ENCODE peak calls at places on chromosomes 7 and 10, in eight cellular contexts. E is A549, S is NB4, F is HCT116, H is HepG2, Y is GM12878, D is K562, O is H1. W is an unnamed sample.
A peak's percentile ranks its signal among the peaks of the same experiment; 100 is the strongest.

GRCh38 chr7:12713625-12714435 is 26.4 kb downstream of the ARL4A start:
- DNase-seq in E (no peak), S (no peak), F (no peak), H (no peak), Y (no peak), D (no peak), O (no peak), W (peak; percentile 84)

GRCh38 chr7:19404912-19405329 is 259.7 kb upstream of the FERD3L start:
- DNase-seq in E (peak; percentile 43), S (peak; percentile 15), F (peak; percentile 57), H (no peak), Y (no peak), D (no peak), O (no peak), W (peak; percentile 68)

GRCh38 chr7:46603780-46604725 is 683.0 kb upstream of the IGFBP3 start:
- DNase-seq in E (no peak), S (peak; percentile 42), F (no peak), H (no peak), Y (no peak), D (no peak), O (no peak), W (peak; percentile 89)

GRCh38 chr7:108863221-108863848 is 293.7 kb downstream of the DNAJB9 start:
- DNase-seq in E (no peak), S (no peak), F (no peak), H (no peak), Y (no peak), D (no peak), O (no peak), W (no peak)

GRCh38 chr10:17744395-17744841 is 7.6 kb upstream of the TMEM236 start:
- DNase-seq in E (no peak), S (no peak), F (no peak), H (no peak), Y (no peak), D (no peak), O (no peak), W (peak; percentile 57)

GRCh38 chr7:37943905-37944736 is 23.7 kb downstream of the EPDR1 start:
- DNase-seq in E (no peak), S (no peak), F (no peak), H (peak; percentile 92), Y (peak; percentile 54), D (no peak), O (no peak), W (no peak)

GRCh38 chr7:29078286-29078685 is 68.1 kb downstream of the CPVL start:
- DNase-seq in E (no peak), S (no peak), F (no peak), H (no peak), Y (no peak), D (no peak), O (no peak), W (no peak)

GRCh38 chr7:46630031-46630430 is 709.0 kb upstream of the IGFBP3 start:
- DNase-seq in E (no peak), S (no peak), F (no peak), H (no peak), Y (no peak), D (no peak), O (no peak), W (no peak)

GRCh38 chr10:78742730-78743615 is 325.8 kb upstream of the ZMIZ1 start:
- DNase-seq in E (no peak), S (peak; percentile 93), F (no peak), H (peak; percentile 72), Y (no peak), D (no peak), O (no peak), W (no peak)

GRCh38 chr10:121485443-121486139 is 112.7 kb downstream of the FGFR2 start:
- DNase-seq in E (no peak), S (no peak), F (no peak), H (no peak), Y (no peak), D (no peak), O (no peak), W (no peak)

GRCh38 chr10:29470843-29471482 is 163.8 kb downstream of the SVIL start:
- DNase-seq in E (no peak), S (no peak), F (no peak), H (no peak), Y (no peak), D (no peak), O (no peak), W (no peak)

GRCh38 chr7:7183061-7183832 is 903 bp downstream of the C1GALT1 start:
- DNase-seq in E (peak; percentile 34), S (no peak), F (no peak), H (no peak), Y (no peak), D (peak; percentile 45), O (no peak), W (peak; percentile 66)

GRCh38 chr10:76560338-76560737 is 1077.3 kb downstream of the KCNMA1 start:
- DNase-seq in E (no peak), S (no peak), F (no peak), H (peak; percentile 46), Y (no peak), D (no peak), O (no peak), W (no peak)

GRCh38 chr7:21352540-21353387 is 75.1 kb upstream of the SP4 start:
- DNase-seq in E (no peak), S (peak; percentile 87), F (no peak), H (no peak), Y (peak; percentile 93), D (no peak), O (no peak), W (no peak)

GRCh38 chr7:46660402-46660801 is 739.3 kb upstream of the IGFBP3 start:
- DNase-seq in E (no peak), S (no peak), F (no peak), H (no peak), Y (no peak), D (no peak), O (no peak), W (no peak)

DNA sequence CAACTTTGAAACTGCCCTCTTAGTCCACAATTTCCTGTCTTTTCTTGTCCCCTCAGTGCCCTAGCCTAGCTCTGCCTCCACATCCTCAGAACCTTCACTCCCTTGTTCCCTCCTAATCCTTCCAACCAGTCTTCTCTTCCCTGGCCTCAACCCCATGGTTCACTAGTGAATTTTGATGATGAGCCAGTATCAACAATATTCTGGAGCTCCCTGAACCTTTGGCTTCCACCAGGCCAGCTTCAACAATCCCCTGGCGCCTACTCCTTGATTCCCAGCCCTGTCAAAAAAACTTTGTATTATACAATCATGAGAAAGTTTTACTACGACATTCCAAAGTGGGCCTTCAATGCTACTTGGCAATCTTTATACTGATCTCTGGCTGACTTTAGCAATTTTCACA is 116.5 kb downstream of the LMBR1 start:
- DNase-seq in E (no peak), S (no peak), F (no peak), H (no peak), Y (no peak), D (no peak), O (no peak), W (no peak)
- TF ChIP-seq POLR2A in E (no peak), S (no peak), F (no peak), H (no peak), Y (no peak), D (no peak), O (no peak), W (no peak)

GRCh38 chr10:93180402-93181040 is 106.8 kb downstream of the CYP26A1 start:
- DNase-seq in E (no peak), S (no peak), F (no peak), H (no peak), Y (no peak), D (no peak), O (no peak), W (no peak)
- TF ChIP-seq MAX in E (no peak), S (no peak), F (no peak), H (no peak), Y (no peak), D (no peak), O (peak; percentile 41), W (no peak)

GRCh38 chr10:122876493-122876855 is 2.9 kb downstream of the FAM24B start:
- DNase-seq in E (no peak), S (no peak), F (no peak), H (no peak), Y (no peak), D (no peak), O (no peak), W (no peak)

GRCh38 chr10:122878799-122879338 is 512 bp downstream of the FAM24B start:
- DNase-seq in E (peak; percentile 28), S (peak; percentile 35), F (no peak), H (peak; percentile 25), Y (no peak), D (no peak), O (no peak), W (peak; percentile 39)

GRCh38 chr10:122882798-122883197 is 3.4 kb upstream of the FAM24B start:
- DNase-seq in E (no peak), S (no peak), F (no peak), H (no peak), Y (no peak), D (no peak), O (no peak), W (peak; percentile 49)

GRCh38 chr10:122877264-122877663 is 2.1 kb downstream of the FAM24B start:
- DNase-seq in E (no peak), S (no peak), F (no peak), H (no peak), Y (no peak), D (peak; percentile 11), O (no peak), W (no peak)

DNA sequence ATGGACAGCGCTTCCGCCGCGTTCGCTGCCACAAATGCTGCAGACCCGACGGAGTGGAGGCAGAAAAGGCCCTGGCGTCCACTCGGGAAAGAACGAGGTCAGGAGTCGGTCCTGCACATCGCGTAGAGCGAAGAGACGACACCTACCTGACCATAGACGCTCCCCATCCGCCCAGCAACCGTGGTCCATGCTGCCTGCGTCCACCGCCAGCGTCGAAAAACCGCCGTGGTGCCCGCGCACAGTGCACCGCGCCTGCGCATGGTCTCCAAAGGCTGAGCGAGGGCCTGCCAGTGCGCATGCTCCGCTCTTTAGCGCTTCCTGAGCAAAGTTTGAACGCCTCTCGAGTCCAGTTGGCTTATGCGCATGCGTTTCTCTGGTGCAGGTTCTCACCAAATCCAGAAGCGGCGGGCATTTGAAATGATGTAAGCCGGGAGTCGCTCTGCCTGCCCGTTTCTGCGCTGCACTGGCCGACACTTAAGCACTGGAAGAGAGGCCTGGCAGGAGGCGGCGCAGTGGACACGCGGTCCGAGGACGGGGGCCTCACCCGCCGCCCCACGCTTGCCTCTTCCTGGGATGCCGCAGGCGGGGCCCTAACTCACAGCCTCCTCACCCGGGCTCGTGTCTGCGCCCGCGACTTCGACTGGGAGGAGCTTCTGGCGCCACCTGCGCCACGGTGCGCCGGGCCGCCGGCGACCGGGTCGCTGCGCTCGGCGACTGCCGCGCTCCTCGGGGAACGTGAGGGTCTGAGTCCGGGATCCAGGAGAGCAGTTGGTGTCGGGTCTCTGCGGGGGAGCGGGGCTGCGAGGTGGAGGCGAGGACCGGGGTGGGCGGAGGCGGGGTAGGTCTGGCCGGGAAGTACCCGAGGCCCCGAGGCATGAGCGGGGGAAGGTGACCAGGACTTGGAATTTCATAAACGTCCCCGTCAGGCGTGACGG is at the start of gene FAM24B:
- DNase-seq in E (peak; percentile 88), S (peak; percentile 93), F (peak; percentile 88), H (peak; percentile 93), Y (peak; percentile 92), D (peak; percentile 88), O (peak; percentile 52), W (peak; percentile 99)
- TF ChIP-seq POLR2A in E (peak; percentile 89), S (peak; percentile 56), F (no peak), H (peak; percentile 70), Y (peak; percentile 75), D (peak; percentile 83), O (no peak), W (peak; percentile 42)

DNA sequence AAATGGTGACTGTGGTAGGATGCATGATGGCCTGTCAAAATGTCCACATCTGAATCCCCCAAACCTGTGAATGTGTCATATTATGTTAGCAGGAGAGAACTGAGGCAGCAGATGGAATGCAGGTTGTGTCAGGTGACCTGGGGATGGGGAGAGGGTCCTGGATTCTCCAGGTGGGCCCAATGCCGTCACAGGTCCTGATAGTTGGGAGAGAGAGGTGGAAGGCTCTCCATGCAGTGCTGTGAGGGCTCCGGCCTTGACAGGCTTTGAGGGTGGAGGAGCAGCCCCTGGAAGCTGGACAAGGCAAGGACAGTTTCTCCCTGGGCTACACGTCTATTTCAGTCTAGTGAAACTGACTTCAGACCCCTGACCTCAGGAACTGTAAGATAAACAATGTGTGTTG is 330.9 kb upstream of the ZNF32 start:
- DNase-seq in E (no peak), S (no peak), F (no peak), H (no peak), Y (no peak), D (no peak), O (no peak), W (no peak)
- TF ChIP-seq MAX in E (no peak), S (no peak), F (no peak), H (no peak), Y (no peak), D (no peak), O (no peak), W (no peak)